ENCODE peak calls at places on chromosome 16, in seven cellular contexts. G, N, A, I, T, Z and D are unnamed samples.

GRCh38 chr16:55868137-55868536 is 7.0 kb downstream of the CES5A start:
- DNase-seq in G (no peak), N (no peak), A (no peak), I (no peak), T (no peak), Z (no peak), D (no peak)

GRCh38 chr16:53852678-53853077 is 148.7 kb downstream of the FTO start:
- DNase-seq in G (no peak), N (no peak), A (no peak), I (no peak), T (no peak), Z (no peak), D (no peak)

GRCh38 chr16:58444265-58444664 is 52.0 kb downstream of the GINS3 start:
- DNase-seq in G (no peak), N (no peak), A (no peak), I (no peak), T (no peak), Z (no peak), D (no peak)

GRCh38 chr16:19722981-19723380 is 4.9 kb downstream of the IQCK start:
- DNase-seq in G (no peak), N (no peak), A (no peak), I (no peak), T (no peak), Z (no peak), D (no peak)

GRCh38 chr16:84349852-84350565 is 18.3 kb upstream of the ATP2C2 start:
- DNase-seq in G (peak; percentile 81), N (no peak), A (no peak), I (peak; percentile 83), T (no peak), Z (no peak), D (no peak)

GRCh38 chr16:67719778-67720144 is 645 bp upstream of the GFOD2 start:
- DNase-seq in G (peak; percentile 33), N (no peak), A (peak; percentile 79), I (peak; percentile 52), T (no peak), Z (no peak), D (peak; percentile 72)

GRCh38 chr16:7628981-7629380 is 296.3 kb downstream of the RBFOX1 start:
- DNase-seq in G (no peak), N (no peak), A (no peak), I (no peak), T (no peak), Z (no peak), D (no peak)

GRCh38 chr16:13298676-13299075 is 397.3 kb downstream of the SHISA9 start:
- DNase-seq in G (no peak), N (no peak), A (no peak), I (no peak), T (no peak), Z (no peak), D (no peak)

GRCh38 chr16:67393790-67394270 is 532 bp upstream of the TPPP3 start:
- DNase-seq in G (peak; percentile 39), N (no peak), A (no peak), I (no peak), T (peak; percentile 65), Z (peak; percentile 47), D (no peak)

GRCh38 chr16:81626181-81626674 is 152.9 kb upstream of the PLCG2 start:
- DNase-seq in G (no peak), N (no peak), A (peak; percentile 61), I (no peak), T (no peak), Z (no peak), D (no peak)

GRCh38 chr16:79599837-79600635 is 501 bp downstream of the MAF start:
- DNase-seq in G (peak; percentile 74), N (no peak), A (peak; percentile 55), I (peak; percentile 32), T (peak; percentile 77), Z (no peak), D (peak; percentile 60)

GRCh38 chr16:35431829-35432663 is 1972.6 kb downstream of the TP53TG3F start:
- DNase-seq in G (no peak), N (no peak), A (peak; percentile 10), I (no peak), T (no peak), Z (no peak), D (peak; percentile 2)

GRCh38 chr16:22010902-22011301 is 3.0 kb downstream of the MOSMO start:
- DNase-seq in G (no peak), N (no peak), A (no peak), I (no peak), T (no peak), Z (no peak), D (no peak)

GRCh38 chr16:55120408-55120807 is 189.7 kb downstream of the IRX5 start:
- DNase-seq in G (no peak), N (no peak), A (peak; percentile 22), I (no peak), T (peak; percentile 47), Z (no peak), D (no peak)

GRCh38 chr16:10868562-10869469 is 8.2 kb upstream of the CIITA start:
- DNase-seq in G (no peak), N (no peak), A (no peak), I (peak; percentile 32), T (peak; percentile 78), Z (no peak), D (no peak)

GRCh38 chr16:75420987-75421819 is 12.1 kb downstream of the CFDP1 start:
- DNase-seq in G (peak; percentile 83), N (peak; percentile 67), A (peak; percentile 64), I (peak; percentile 83), T (peak; percentile 70), Z (peak; percentile 72), D (peak; percentile 53)

GRCh38 chr16:11152677-11153321 is 103.2 kb downstream of the SOCS1 start:
- DNase-seq in G (no peak), N (no peak), A (no peak), I (no peak), T (no peak), Z (no peak), D (no peak)

GRCh38 chr16:27301236-27301861 is 12.4 kb upstream of the IL4R start:
- DNase-seq in G (no peak), N (no peak), A (peak; percentile 22), I (no peak), T (no peak), Z (no peak), D (no peak)

GRCh38 chr16:83917152-83918120 is 18.5 kb downstream of the MLYCD start:
- DNase-seq in G (no peak), N (no peak), A (no peak), I (no peak), T (no peak), Z (no peak), D (no peak)

DNA sequence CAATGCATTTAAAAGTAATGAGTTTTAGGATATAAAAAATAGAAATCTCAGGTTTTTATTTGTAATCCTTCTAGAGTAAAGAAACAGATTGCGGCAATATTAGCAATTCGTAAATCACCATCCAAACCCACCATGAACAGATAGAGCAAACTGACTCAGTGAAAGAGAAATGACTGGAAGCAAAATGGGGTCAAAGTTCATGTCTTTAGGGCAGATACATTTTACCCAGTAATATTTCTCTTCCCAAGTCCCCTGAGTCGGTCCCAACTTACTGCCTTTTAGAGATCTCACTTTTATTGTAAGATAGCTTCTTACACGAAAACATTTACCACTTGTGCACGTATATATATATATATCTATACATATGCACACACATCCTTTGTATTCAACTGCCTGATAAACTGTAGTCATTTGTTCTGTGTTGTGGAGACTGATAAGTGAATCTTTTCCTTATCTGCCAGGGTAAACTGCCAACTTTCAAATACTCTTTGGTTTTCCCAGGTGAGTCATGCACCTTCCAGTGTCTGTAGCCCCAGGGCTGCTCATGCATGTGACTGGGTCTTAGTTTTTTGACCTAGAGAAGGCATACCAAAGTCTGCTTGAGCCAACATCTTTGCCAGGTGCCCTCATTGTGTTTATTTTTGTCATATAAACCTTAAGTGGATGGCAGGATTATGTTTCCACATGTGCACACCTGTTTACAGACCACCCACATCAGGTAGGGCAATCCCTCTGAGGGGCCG is 7.8 kb upstream of the IRF8 start:
- DNase-seq in G (no peak), N (no peak), A (peak; percentile 37), I (peak; percentile 51), T (no peak), Z (no peak), D (no peak)
- H3K4me3 ChIP-seq in G (no peak overlapping the region), N (no peak overlapping the region), A (no peak overlapping the region), I (no peak overlapping the region), T (no peak overlapping the region), Z (no peak overlapping the region), D (no peak overlapping the region)

GRCh38 chr16:46968063-46968435 is 5.4 kb downstream of the DNAJA2 start:
- DNase-seq in G (no peak), N (no peak), A (no peak), I (no peak), T (no peak), Z (no peak), D (no peak)

GRCh38 chr16:46972429-46972970 is 974 bp downstream of the DNAJA2 start:
- DNase-seq in G (no peak), N (no peak), A (peak; percentile 59), I (no peak), T (no peak), Z (no peak), D (peak; percentile 53)

GRCh38 chr16:46972971-46973456 is 460 bp downstream of the DNAJA2 start:
- DNase-seq in G (peak; percentile 74), N (peak; percentile 30), A (peak; percentile 67), I (peak; percentile 53), T (peak; percentile 67), Z (no peak), D (peak; percentile 71)

GRCh38 chr16:46971271-46971670 is 2.2 kb downstream of the DNAJA2 start:
- DNase-seq in G (no peak), N (no peak), A (no peak), I (no peak), T (no peak), Z (no peak), D (no peak)

DNA sequence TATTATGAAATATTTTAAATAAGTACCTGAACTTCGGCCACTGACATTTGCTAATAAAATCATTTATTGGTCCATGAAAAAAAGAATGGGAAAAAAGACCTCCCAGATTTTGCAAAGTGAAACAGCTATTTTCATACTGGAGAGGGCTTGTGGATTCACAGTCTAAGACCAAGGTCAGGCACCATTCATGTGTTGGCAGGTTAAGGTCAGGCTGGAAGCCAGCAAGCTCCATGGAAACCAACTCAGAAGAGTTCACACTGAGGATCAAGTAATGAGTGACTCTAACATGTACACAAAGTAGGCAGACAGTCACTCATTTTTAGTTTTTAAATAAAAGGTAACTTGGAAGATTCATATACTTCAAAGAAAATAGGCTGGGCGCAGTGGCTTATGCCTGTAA is 3.4 kb downstream of the DNAJA2 start:
- DNase-seq in G (no peak), N (no peak), A (no peak), I (no peak), T (no peak), Z (no peak), D (no peak)
- H3K36me3 ChIP-seq in G (peaks cover 21% of the 10 kb centered on the region), N (peaks cover 22% of the 10 kb centered on the region), A (peaks cover 51% of the 10 kb centered on the region), I (peaks cover 31% of the 10 kb centered on the region), T (peaks cover 38% of the 10 kb centered on the region), Z (peaks cover 70% of the 10 kb centered on the region), D (peaks cover 64% of the 10 kb centered on the region)

GRCh38 chr16:526181-527014 is 1.1 kb upstream of the CAPN15 start:
- DNase-seq in G (no peak), N (peak; percentile 53), A (peak; percentile 75), I (no peak), T (peak; percentile 74), Z (no peak), D (peak; percentile 76)
- H3K4me3 ChIP-seq in G (peak overlapping the region; percentile 74), N (peak overlapping the region; percentile 55), A (peak overlapping the region; percentile 76), I (peak overlapping the region; percentile 92), T (peak overlapping the region; percentile 79), Z (peak overlapping the region; percentile 62), D (peak overlapping the region; percentile 94)

DNA sequence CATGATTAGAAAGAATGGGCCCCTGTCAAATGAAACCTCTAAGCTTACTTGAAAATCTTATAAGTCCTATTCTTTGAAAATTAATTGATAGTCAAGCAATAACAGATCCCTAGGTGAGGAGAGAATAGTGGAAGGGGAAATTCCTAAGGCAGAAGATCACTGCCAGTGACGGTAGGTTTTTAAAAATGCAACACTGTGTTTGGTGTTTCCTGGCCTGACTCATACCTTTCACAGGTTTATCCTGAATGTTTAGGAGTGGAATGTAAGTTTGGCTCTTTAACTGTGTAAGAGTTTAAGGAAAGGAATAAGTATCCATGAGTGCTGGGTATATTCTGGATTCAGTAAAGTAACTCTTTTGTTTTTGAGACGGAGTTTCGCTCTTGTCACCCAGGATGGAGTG is 23.8 kb downstream of the HAPSTR1 start:
- DNase-seq in G (no peak), N (peak; percentile 7), A (peak; percentile 59), I (no peak), T (no peak), Z (no peak), D (no peak)
- H3K36me3 ChIP-seq in G (peaks cover 4% of the 10 kb centered on the region), N (peaks cover 7% of the 10 kb centered on the region), A (peaks cover 30% of the 10 kb centered on the region), I (peaks cover 5% of the 10 kb centered on the region), T (peaks cover 8% of the 10 kb centered on the region), Z (peaks cover 86% of the 10 kb centered on the region), D (peaks cover 62% of the 10 kb centered on the region)